ENCODE peak calls at places on chromosome 9, in six cellular contexts. R is Right ventricle myocardium superior; H is T-helper 2 cell; W is activated CD8-positive, alpha-beta T cell treated with anti-CD3 and anti-CD28 coated beads for 36 hours; M is posterior vena cava; D is SW480. O is an unnamed sample.

GRCh38 chr9:15936316-15936869 is 383.6 kb downstream of the CCDC171 start:
- DNase-seq in H (no peak), M (no peak), W (no peak), D (no peak), R (no peak), O (no peak)

GRCh38 chr9:19320495-19320894 is 59.5 kb downstream of the RPS6 start:
- DNase-seq in H (no peak), W (no peak), M (no peak), D (no peak), R (no peak), O (no peak)

GRCh38 chr9:35811364-35812024 is 568 bp downstream of the SPAG8 start:
- DNase-seq in R (peak; percentile 59), H (no peak), W (no peak), M (no peak), D (no peak), O (no peak)

GRCh38 chr9:86997158-86997557 is 49.9 kb upstream of the GAS1 start:
- DNase-seq in M (no peak), H (no peak), D (no peak), W (no peak), R (no peak), O (no peak)

GRCh38 chr9:90975666-90976538 is 174.3 kb downstream of the SYK start:
- DNase-seq in W (no peak), R (no peak), M (no peak), D (no peak), H (no peak), O (peak; percentile 53)

GRCh38 chr9:89888677-89889076 is 283.9 kb downstream of the GADD45G start:
- DNase-seq in W (no peak), D (no peak), M (no peak), R (no peak), H (no peak), O (no peak)

GRCh38 chr9:134855900-134856377 is 24.7 kb upstream of the FCN2 start:
- DNase-seq in R (peak; percentile 14), W (no peak), M (no peak), D (no peak), H (no peak), O (no peak)

GRCh38 chr9:79952401-79952800 is 380.6 kb downstream of the TLE4 start:
- DNase-seq in R (no peak), H (no peak), D (no peak), M (no peak), W (no peak), O (no peak)

GRCh38 chr9:129406278-129407225 is 214.3 kb downstream of the C9orf50 start:
- DNase-seq in M (no peak), D (peak; percentile 75), R (peak; percentile 56), H (no peak), W (no peak), O (no peak)

GRCh38 chr9:13603916-13604315 is 324.4 kb upstream of the MPDZ start:
- DNase-seq in H (no peak), R (no peak), M (no peak), W (no peak), D (no peak), O (no peak)

GRCh38 chr9:81380960-81381359 is 308.4 kb downstream of the TLE1 start:
- DNase-seq in D (no peak), H (no peak), R (no peak), W (no peak), M (no peak), O (no peak)

GRCh38 chr9:92242115-92242778 is 51.2 kb downstream of the IARS1 start:
- DNase-seq in W (no peak), D (no peak), H (no peak), M (no peak), R (no peak), O (no peak)

GRCh38 chr9:89153618-89154017 is 25.0 kb downstream of the SHC3 start:
- DNase-seq in D (peak; percentile 8), W (peak; percentile 63), H (no peak), R (no peak), M (no peak), O (no peak)

GRCh38 chr9:90032296-90033029 is 427.7 kb downstream of the GADD45G start:
- DNase-seq in D (no peak), M (no peak), R (no peak), W (no peak), H (no peak), O (no peak)

GRCh38 chr9:86634501-86634900 is 280.3 kb upstream of the TUT7 start:
- DNase-seq in R (no peak), M (no peak), D (no peak), W (no peak), H (no peak), O (no peak)

GRCh38 chr9:89145086-89145485 is 33.5 kb downstream of the SHC3 start:
- DNase-seq in H (no peak), D (no peak), W (no peak), R (no peak), M (no peak), O (no peak)

GRCh38 chr9:91421987-91422765 is 1.5 kb downstream of the NFIL3 start:
- DNase-seq in H (no peak), D (peak; percentile 7), W (no peak), R (no peak), M (no peak), O (no peak)

GRCh38 chr9:121304707-121305106 is 36.7 kb downstream of the GSN start:
- DNase-seq in H (no peak), W (no peak), R (peak; percentile 16), M (peak; percentile 15), D (no peak), O (no peak)

GRCh38 chr9:33785914-33786313 is 9.4 kb upstream of the PRSS3 start:
- DNase-seq in M (no peak), R (no peak), D (no peak), H (no peak), W (peak; percentile 6), O (no peak)

GRCh38 chr9:116007824-116008223 is 145.8 kb upstream of the PAPPA start:
- DNase-seq in M (no peak), W (no peak), R (no peak), H (no peak), D (no peak), O (no peak)

GRCh38 chr9:76534031-76534430 is 75.0 kb downstream of the GCNT1 start:
- DNase-seq in M (no peak), R (no peak), W (no peak), H (no peak), D (no peak), O (no peak)

GRCh38 chr9:134557331-134557730 is 84.3 kb upstream of the COL5A1 start:
- DNase-seq in H (no peak), D (no peak), W (no peak), M (peak; percentile 76), R (peak; percentile 1), O (no peak)

GRCh38 chr9:93094294-93095204 is 1.5 kb upstream of the CARD19 start:
- DNase-seq in H (no peak), R (peak; percentile 81), M (peak; percentile 87), W (peak; percentile 44), D (no peak), O (no peak)

GRCh38 chr9:35333551-35333950 is 156.4 kb upstream of the RUSC2 start:
- DNase-seq in W (no peak), D (no peak), R (no peak), M (no peak), H (no peak), O (no peak)

O was measured in KG1.